ENCODE peak calls at places on chromosomes 16 and 17, in ten cellular contexts. G is NCI-H1930; L is activated effector memory CD4-positive, alpha-beta T cell treated with Interleukin-2 at 50 U/mL for 16 hours; Z is CD8-positive, alpha-beta memory T cell; N is ascending aorta; E is stimulated activated CD8-positive, alpha-beta memory T cell treated with anti-CD3 and anti-CD28 coated beads, Interleukin-4, amount 100 ng/mL, for 4 hours; R is PC-3; X is NCI-H510A; J is activated CD4-positive, alpha-beta memory T cell treated with anti-CD3 and anti-CD28 coated beads, Interleukin-2, amount 10 ng/mL, durations not matched to agents 7 days and 5 days; Q is left ventricle myocardium superior. W is an unnamed sample.

GRCh38 chr17:82031303-82031884 is at the start of gene RAC3:
- DNase-seq in G (peak), L (no peak), Z (no peak), N (no peak), E (no peak), R (peak), X (peak), J (no peak), Q (no peak), W (no peak)

GRCh38 chr16:66481081-66481942 is 54.2 kb downstream of the BEAN1 start:
- DNase-seq in G (no peak), L (no peak), Z (no peak), N (peak), E (no peak), R (no peak), X (no peak), J (no peak), Q (peak), W (no peak)

GRCh38 chr17:45851022-45851421 is 6.3 kb downstream of the SPPL2C start:
- DNase-seq in G (no peak), L (no peak), Z (no peak), N (no peak), E (no peak), R (no peak), X (no peak), J (no peak), Q (no peak), W (no peak)

GRCh38 chr16:87840462-87840978 is 28.8 kb downstream of the SLC7A5 start:
- DNase-seq in G (no peak), L (no peak), Z (no peak), N (no peak), E (no peak), R (no peak), X (no peak), J (no peak), Q (no peak), W (no peak)

GRCh38 chr16:57810197-57811024 is 8.1 kb upstream of the KIFC3 start:
- DNase-seq in G (no peak), L (peak), Z (peak), N (peak), E (peak), R (peak), X (peak), J (peak), Q (peak), W (no peak)

GRCh38 chr16:11791144-11791828 is 5.8 kb downstream of the ZC3H7A start:
- DNase-seq in G (no peak), L (no peak), Z (no peak), N (no peak), E (no peak), R (no peak), X (no peak), J (no peak), Q (no peak), W (peak)

GRCh38 chr16:86772671-86773338 is 194.5 kb downstream of the FOXL1 start:
- DNase-seq in G (no peak), L (no peak), Z (no peak), N (no peak), E (no peak), R (peak), X (no peak), J (no peak), Q (no peak), W (no peak)

GRCh38 chr16:89798832-89799370 is 17.5 kb downstream of the FANCA start:
- DNase-seq in G (no peak), L (no peak), Z (no peak), N (no peak), E (no peak), R (no peak), X (no peak), J (no peak), Q (peak), W (no peak)

GRCh38 chr17:16926061-16926511 is 45.8 kb downstream of the TNFRSF13B start:
- DNase-seq in G (no peak), L (no peak), Z (no peak), N (peak), E (no peak), R (no peak), X (no peak), J (no peak), Q (peak), W (no peak)

GRCh38 chr16:19542138-19542821 is 13.2 kb upstream of the VPS35L start:
- DNase-seq in G (peak), L (no peak), Z (no peak), N (no peak), E (no peak), R (no peak), X (peak), J (no peak), Q (no peak), W (peak)

GRCh38 chr16:48628359-48628985 is 18.5 kb upstream of the N4BP1 start:
- DNase-seq in G (no peak), L (no peak), Z (no peak), N (no peak), E (no peak), R (no peak), X (no peak), J (no peak), Q (no peak), W (no peak)

GRCh38 chr17:1484586-1485310 is 7.7 kb downstream of the MYO1C start:
- DNase-seq in G (no peak), L (no peak), Z (peak), N (peak), E (peak), R (peak), X (peak), J (peak), Q (peak), W (no peak)

W was measured in DMS79.